ENCODE peak calls at places on chromosomes 12 and 14, in five cellular contexts. Z is K562, H is endothelial cell of umbilical vein, T is GM12878, M is SK-N-SH. Q is an unnamed sample.

GRCh38 chr14:98578204-98578603 is 693.8 kb downstream of the BCL11B start:
- DNase-seq in T (no peak), M (no peak), Z (no peak), H (no peak), Q (no peak)

GRCh38 chr12:32270818-32271710 is 128.3 kb upstream of the FGD4 start:
- DNase-seq in Z (no peak), M (peak; percentile 30), H (peak; percentile 79), T (no peak), Q (no peak)

GRCh38 chr12:112488257-112488926 is 69.6 kb downstream of the PTPN11 start:
- DNase-seq in T (no peak), H (no peak), Z (no peak), M (no peak), Q (no peak)

GRCh38 chr12:122040579-122041386 is 19.1 kb downstream of the BCL7A start:
- DNase-seq in H (no peak), M (no peak), T (no peak), Z (no peak), Q (no peak)

GRCh38 chr12:98465950-98466349 is 49.4 kb upstream of the TMPO start:
- DNase-seq in H (no peak), Z (no peak), M (no peak), T (no peak), Q (no peak)

GRCh38 chr12:101039848-101040531 is 170.0 kb downstream of the SLC5A8 start:
- DNase-seq in M (no peak), Z (no peak), H (no peak), T (no peak), Q (no peak)

GRCh38 chr12:109466821-109467220 is 10.3 kb downstream of the KCTD10 start:
- DNase-seq in M (no peak), T (no peak), H (no peak), Z (no peak), Q (no peak)

GRCh38 chr12:52428121-52428520 is 6.0 kb downstream of the KRT75 start:
- DNase-seq in M (no peak), T (no peak), Z (no peak), H (no peak), Q (no peak)

GRCh38 chr12:49806877-49807276 is 21.3 kb downstream of the NCKAP5L start:
- DNase-seq in M (peak; percentile 4), T (no peak), Z (no peak), H (no peak), Q (no peak)

GRCh38 chr12:113479578-113480335 is 8.1 kb upstream of the LHX5 start:
- DNase-seq in T (no peak), Z (peak; percentile 82), M (peak; percentile 51), H (peak; percentile 28), Q (no peak)

GRCh38 chr14:64769096-64770020 is 65.1 kb downstream of the PLEKHG3 start:
- DNase-seq in M (no peak), T (no peak), Z (no peak), H (no peak), Q (no peak)
- TF ChIP-seq MAX in M (no peak), T (no peak), Z (no peak), H (no peak), Q (no peak)

DNA sequence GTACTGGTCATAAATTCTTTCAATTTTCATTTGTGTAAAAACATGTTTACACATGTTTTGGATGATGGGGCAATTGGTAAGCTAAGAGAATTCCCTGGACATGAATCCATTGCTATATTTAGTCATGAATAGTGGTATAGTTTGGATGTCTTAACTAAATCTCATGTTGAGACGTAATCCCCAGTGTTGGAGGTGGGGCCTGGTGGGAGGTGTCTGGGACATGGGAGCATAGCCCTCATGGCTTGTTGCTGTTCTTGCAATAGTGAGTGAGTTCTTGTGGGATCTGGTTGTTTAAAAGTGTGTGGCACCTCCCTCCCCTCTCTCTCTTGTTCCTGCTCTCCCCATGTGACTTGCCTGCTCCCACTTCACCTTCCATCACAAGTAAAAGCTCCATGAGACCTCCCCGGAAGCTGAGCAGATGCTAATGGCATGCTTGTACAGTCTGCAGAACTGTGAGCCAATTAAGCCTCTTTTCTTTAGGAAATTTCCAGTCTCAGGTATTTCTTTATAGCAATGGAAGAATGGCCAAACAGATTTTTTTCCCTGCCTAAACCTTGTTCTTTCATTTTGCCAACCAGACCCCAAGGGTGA is 33.6 kb downstream of the CTSG start:
- DNase-seq in T (no peak), Z (no peak), H (no peak), M (no peak), Q (no peak)
- H3K27ac ChIP-seq in T (no peak overlapping the region), Z (no peak overlapping the region), H (no peak overlapping the region), M (no peak overlapping the region), Q (no peak overlapping the region)

GRCh38 chr14:103260629-103261124 is 73.4 kb upstream of the EIF5 start:
- DNase-seq in H (peak; percentile 73), M (peak; percentile 57), T (no peak), Z (no peak), Q (no peak)
- H3K9ac ChIP-seq in H (peak overlapping the region; percentile 59), M (peak overlapping the region; percentile 59), T (no peak overlapping the region), Z (no peak overlapping the region), Q (peak overlapping the region; percentile 60)

DNA sequence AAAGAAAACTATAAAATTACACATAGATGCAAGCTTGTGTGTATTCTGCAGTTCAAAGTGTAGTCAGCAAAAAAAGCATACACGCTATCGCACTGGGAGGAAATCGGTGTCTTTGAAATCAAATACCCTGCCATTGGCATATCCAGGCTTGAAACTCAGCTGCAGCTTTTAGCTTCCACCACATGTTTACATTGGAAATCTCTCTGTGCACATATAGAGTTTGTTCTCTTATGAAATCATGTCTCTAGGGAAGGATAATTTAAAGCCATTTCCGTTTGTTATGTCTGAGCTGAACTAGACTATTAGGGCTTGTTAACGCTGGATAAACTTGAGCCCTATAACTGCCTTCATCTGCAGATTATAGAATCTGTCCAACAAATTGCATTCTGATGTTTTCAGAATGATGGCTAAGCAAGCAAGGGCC is 443.0 kb downstream of the ZFP36L1 start:
- DNase-seq in H (peak; percentile 41), M (no peak), T (no peak), Z (no peak), Q (no peak)
- TF ChIP-seq MAX in H (no peak), M (no peak), T (no peak), Z (no peak), Q (no peak)

DNA sequence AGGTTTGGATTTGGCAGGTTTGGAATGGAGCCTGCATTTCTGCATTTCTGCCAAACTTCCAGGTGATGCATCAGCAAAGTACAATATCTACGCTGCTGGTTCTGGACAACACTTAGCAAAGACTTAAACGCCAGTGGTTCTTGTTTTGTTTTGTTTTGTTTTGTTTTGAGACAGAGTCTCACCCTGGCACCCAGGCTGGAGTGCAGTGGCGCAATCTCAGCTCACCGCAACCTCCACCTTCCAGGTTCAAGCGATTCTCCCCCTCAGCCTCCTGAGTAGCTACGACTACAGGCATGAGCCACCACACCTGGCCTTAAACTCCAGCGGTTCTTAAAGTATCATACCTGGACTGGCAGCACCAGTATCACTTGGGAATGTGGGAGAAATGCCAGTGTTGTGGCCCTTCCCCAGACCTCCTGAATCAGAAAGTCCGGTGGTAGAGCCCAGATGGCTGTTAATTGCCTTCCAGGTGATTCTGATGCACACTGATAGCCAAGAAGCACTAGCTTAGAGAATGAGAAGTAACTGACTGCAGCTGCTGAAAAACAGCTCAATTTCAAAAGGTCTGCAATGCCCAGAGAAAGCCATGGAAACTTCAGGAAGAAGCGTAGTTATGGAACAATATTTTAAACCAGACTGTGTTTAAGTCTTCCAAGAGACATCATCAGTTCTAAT is 114.8 kb upstream of the FOXN3 start:
- DNase-seq in M (no peak), Z (no peak), T (no peak), H (no peak), Q (no peak)
- H3K27ac ChIP-seq in M (no peak overlapping the region), Z (no peak overlapping the region), T (no peak overlapping the region), H (no peak overlapping the region), Q (no peak overlapping the region)

GRCh38 chr12:69421548-69421947 is 48.6 kb upstream of the FRS2 start:
- DNase-seq in Z (no peak), M (no peak), T (no peak), H (no peak), Q (no peak)

GRCh38 chr12:69419701-69420100 is 50.5 kb upstream of the FRS2 start:
- DNase-seq in T (no peak), Z (no peak), M (no peak), H (no peak), Q (no peak)

GRCh38 chr12:69415471-69416275 is 54.5 kb upstream of the FRS2 start:
- DNase-seq in H (peak; percentile 70), T (no peak), M (peak; percentile 55), Z (no peak), Q (peak; percentile 13)

GRCh38 chr12:69417741-69418167 is 52.4 kb upstream of the FRS2 start:
- DNase-seq in H (no peak), M (no peak), T (no peak), Z (no peak), Q (no peak)

GRCh38 chr12:69417231-69417630 is 53.0 kb upstream of the FRS2 start:
- DNase-seq in M (no peak), T (no peak), H (no peak), Z (no peak), Q (no peak)
- H3K9ac ChIP-seq in M (no peak overlapping the region), T (no peak overlapping the region), H (no peak overlapping the region), Z (no peak overlapping the region), Q (no peak overlapping the region)

GRCh38 chr14:100975668-100976067 is 72.1 kb upstream of the RTL1 start:
- DNase-seq in H (no peak), Z (no peak), M (no peak), T (no peak), Q (no peak)
- TF ChIP-seq MAX in H (no peak), Z (no peak), M (no peak), T (no peak), Q (no peak)

DNA sequence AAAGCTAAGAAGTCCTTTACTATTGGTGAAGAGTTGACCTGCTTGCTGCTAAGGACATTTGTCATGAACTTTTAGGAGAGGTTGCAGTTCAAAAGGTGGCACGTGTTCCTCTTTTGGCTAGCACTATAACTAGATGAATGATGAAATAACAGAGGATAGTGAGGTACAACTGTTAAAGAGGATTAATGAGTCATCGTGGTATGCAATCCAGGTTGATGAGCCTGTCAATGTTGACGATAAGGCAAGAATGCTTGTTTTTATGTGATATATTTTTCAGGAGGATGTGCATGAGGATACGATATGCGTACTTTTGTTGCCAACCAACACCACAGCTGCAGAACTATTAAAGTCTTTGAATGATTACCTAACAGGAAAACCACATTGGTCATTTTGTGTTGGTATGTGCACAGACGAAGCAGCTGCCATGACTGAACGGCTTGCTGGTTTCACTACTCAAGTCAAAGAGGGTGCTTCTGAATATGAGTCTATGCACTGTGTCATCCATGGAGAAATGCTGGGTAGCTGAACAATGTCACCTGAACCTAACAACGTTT is 10.6 kb downstream of the CEP128 start:
- DNase-seq in T (peak; percentile 88), M (no peak), H (no peak), Z (no peak), Q (no peak)
- H3K27ac ChIP-seq in T (peak overlapping the region; percentile 47), M (no peak overlapping the region), H (no peak overlapping the region), Z (no peak overlapping the region), Q (no peak overlapping the region)

Q was measured in HCT116.